ENCODE peak calls at places on chromosome 2, in eight cellular contexts. M is H9, X is HepG2, Z is uterus, A is pancreas, N is tibial artery, C is OCI-LY7, O is spleen. E is an unnamed sample.

GRCh38 chr2:165401285-165401852 is 68.1 kb upstream of the CSRNP3 start:
- DNase-seq in X (peak; percentile 67), M (no peak), A (no peak), Z (peak; percentile 22), C (peak; percentile 75), N (no peak), O (no peak), E (no peak)

GRCh38 chr2:67399831-67400489 is 2.8 kb downstream of the ETAA1 start:
- DNase-seq in N (no peak), C (no peak), A (no peak), M (no peak), X (no peak), Z (no peak), O (no peak), E (no peak)

GRCh38 chr2:70498054-70498453 is 55.6 kb downstream of the TGFA start:
- DNase-seq in A (no peak), C (peak; percentile 4), Z (no peak), M (no peak), O (no peak), N (no peak), X (peak; percentile 61), E (no peak)

GRCh38 chr2:159286709-159287441 is 372 bp upstream of the WDSUB1 start:
- DNase-seq in C (peak; percentile 97), M (peak; percentile 97), Z (peak; percentile 98), A (peak; percentile 99), X (peak; percentile 97), N (peak; percentile 99), O (peak; percentile 100), E (peak; percentile 96)

GRCh38 chr2:107278672-107279071 is 392.7 kb upstream of the ST6GAL2 start:
- DNase-seq in C (no peak), N (no peak), Z (no peak), X (no peak), O (no peak), M (no peak), A (no peak), E (no peak)

GRCh38 chr2:1556776-1557466 is 143.7 kb downstream of the TPO start:
- DNase-seq in A (no peak), C (no peak), M (no peak), Z (no peak), N (no peak), X (peak; percentile 64), O (peak; percentile 64), E (no peak)

GRCh38 chr2:44753552-44754285 is 187.8 kb upstream of the SIX3 start:
- DNase-seq in O (no peak), N (no peak), X (no peak), Z (no peak), A (no peak), M (no peak), C (no peak), E (no peak)

GRCh38 chr2:105114551-105114950 is 76.7 kb downstream of the MRPS9 start:
- DNase-seq in C (peak; percentile 64), Z (no peak), A (no peak), X (peak; percentile 70), O (no peak), M (no peak), N (no peak), E (no peak)

GRCh38 chr2:219521066-219521880 is 7.0 kb downstream of the ASIC4 start:
- DNase-seq in X (peak; percentile 33), O (peak; percentile 73), M (peak; percentile 88), Z (peak; percentile 55), C (no peak), N (no peak), A (no peak), E (no peak)

GRCh38 chr2:608711-609110 is 68.5 kb downstream of the TMEM18 start:
- DNase-seq in M (peak; percentile 12), C (no peak), Z (no peak), N (no peak), A (no peak), O (no peak), X (no peak), E (no peak)

GRCh38 chr2:109399061-109399460 is 214.7 kb downstream of the SEPTIN10 start:
- DNase-seq in X (no peak), Z (no peak), M (no peak), N (no peak), A (no peak), C (no peak), O (no peak), E (no peak)

GRCh38 chr2:54535599-54536195 is 79.6 kb downstream of the SPTBN1 start:
- DNase-seq in Z (no peak), C (peak; percentile 40), A (no peak), O (no peak), M (no peak), N (no peak), X (no peak), E (no peak)

GRCh38 chr2:29232041-29232440 is 116.8 kb downstream of the CLIP4 start:
- DNase-seq in X (no peak), Z (no peak), A (no peak), O (peak; percentile 38), C (no peak), N (no peak), M (no peak), E (no peak)

GRCh38 chr2:181586569-181587076 is 70.3 kb downstream of the CERKL start:
- DNase-seq in N (no peak), M (no peak), C (peak; percentile 8), O (no peak), Z (no peak), X (no peak), A (peak; percentile 30), E (no peak)

DNA sequence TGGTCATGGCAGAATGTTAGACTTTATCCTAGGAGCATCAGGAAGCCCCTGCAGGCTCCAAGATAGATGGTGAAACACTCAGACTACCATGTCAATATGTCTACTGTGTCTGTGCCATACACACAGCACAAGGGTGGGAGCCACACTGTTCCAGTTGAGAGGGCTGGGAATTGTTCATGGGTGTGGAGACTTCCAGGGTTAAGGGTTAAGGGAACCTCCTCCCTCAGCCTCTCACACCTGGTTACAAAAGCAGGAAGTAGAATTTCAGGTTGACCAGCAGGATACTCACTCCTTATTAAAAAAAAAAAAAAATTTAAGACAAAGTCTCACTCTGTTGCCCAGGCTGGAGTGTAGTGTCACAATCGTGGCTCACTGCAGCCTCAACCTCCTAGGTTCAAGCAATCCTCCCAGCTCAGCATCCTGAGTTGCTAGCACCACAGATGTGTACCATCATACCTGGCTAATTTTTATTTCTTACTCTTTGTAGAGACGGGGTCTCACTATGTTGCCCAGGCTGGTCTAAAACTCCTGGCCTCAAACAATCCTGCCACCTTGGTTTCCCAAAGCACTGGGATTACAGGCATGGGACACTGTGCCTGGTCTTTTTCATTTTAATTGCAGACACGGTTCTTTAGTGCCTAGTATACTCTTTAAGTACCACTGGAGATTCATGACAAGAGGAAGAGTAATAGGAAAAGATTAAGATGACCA is 26.0 kb downstream of the SULT1C2 start:
- DNase-seq in M (no peak), X (no peak), Z (no peak), C (no peak), N (no peak), O (no peak), A (no peak), E (no peak)
- H3K27ac ChIP-seq in M (no peak overlapping the region), X (no peak overlapping the region), Z (no peak overlapping the region), C (no peak overlapping the region), N (no peak overlapping the region), O (no peak overlapping the region), A (peak overlapping the region; percentile 22), E (no peak overlapping the region)

GRCh38 chr2:65032016-65032975 is 23.9 kb upstream of the CEP68 start:
- DNase-seq in M (no peak), X (no peak), A (no peak), C (peak; percentile 55), Z (no peak), N (no peak), O (no peak), E (no peak)
- H3K27ac ChIP-seq in M (no peak overlapping the region), X (peak overlapping the region; percentile 7), A (peak overlapping the region; percentile 81), C (peak overlapping the region; percentile 98), Z (peak overlapping the region; percentile 26), N (no peak overlapping the region), O (peak overlapping the region; percentile 87), E (peak overlapping the region; percentile 61)

GRCh38 chr2:191320881-191321280 is 75.7 kb downstream of the MYO1B start:
- DNase-seq in M (no peak), Z (no peak), C (no peak), O (no peak), N (no peak), A (no peak), X (no peak), E (no peak)
- H3K27ac ChIP-seq in M (no peak overlapping the region), Z (no peak overlapping the region), C (no peak overlapping the region), O (no peak overlapping the region), N (no peak overlapping the region), A (no peak overlapping the region), X (no peak overlapping the region), E (no peak overlapping the region)

GRCh38 chr2:120591572-120591971 is 144.1 kb upstream of the GLI2 start:
- DNase-seq in N (no peak), X (no peak), A (no peak), C (no peak), O (no peak), Z (no peak), M (no peak), E (no peak)

GRCh38 chr2:120592084-120592483 is 143.6 kb upstream of the GLI2 start:
- DNase-seq in M (no peak), X (no peak), Z (no peak), A (no peak), C (no peak), O (no peak), N (no peak), E (no peak)

GRCh38 chr2:120589782-120590608 is 145.7 kb upstream of the GLI2 start:
- DNase-seq in M (no peak), O (no peak), C (no peak), A (no peak), Z (no peak), X (peak; percentile 22), N (no peak), E (no peak)

GRCh38 chr2:120587997-120588336 is 147.7 kb upstream of the GLI2 start:
- DNase-seq in A (no peak), Z (no peak), M (no peak), N (no peak), C (no peak), X (no peak), O (no peak), E (no peak)

GRCh38 chr2:120590841-120591240 is 144.8 kb upstream of the GLI2 start:
- DNase-seq in M (no peak), C (no peak), X (no peak), O (no peak), A (no peak), Z (no peak), N (no peak), E (no peak)
- H3K27ac ChIP-seq in M (no peak overlapping the region), C (no peak overlapping the region), X (no peak overlapping the region), O (no peak overlapping the region), A (no peak overlapping the region), Z (no peak overlapping the region), N (no peak overlapping the region), E (no peak overlapping the region)

GRCh38 chr2:73979686-73980085 is 5.0 kb upstream of the TET3 start:
- DNase-seq in O (no peak), N (no peak), Z (peak; percentile 22), X (peak; percentile 35), C (no peak), A (no peak), M (no peak), E (no peak)
- H3K27ac ChIP-seq in O (peak overlapping the region; percentile 55), N (no peak overlapping the region), Z (no peak overlapping the region), X (no peak overlapping the region), C (no peak overlapping the region), A (no peak overlapping the region), M (no peak overlapping the region), E (peak overlapping the region; percentile 41)

E was measured in CD4-positive, alpha-beta T cell.